ENCODE peak calls at places on chromosomes 3 and 15, in four cellular contexts. K is tibial nerve, P is epithelial cell of proximal tubule, M is left ventricle myocardium inferior. R is an unnamed sample.

GRCh38 chr15:76162784-76163428 is 103.1 kb downstream of the TMEM266 start:
- DNase-seq in P (no peak), M (no peak), K (no peak), R (no peak)

GRCh38 chr3:181417748-181418147 is 294.0 kb upstream of the SOX2 start:
- DNase-seq in K (no peak), P (no peak), M (no peak), R (no peak)

GRCh38 chr3:69323941-69324340 is 61.9 kb downstream of the FRMD4B start:
- DNase-seq in M (no peak), P (no peak), K (no peak), R (no peak)

GRCh38 chr3:184236033-184236410 is 6.6 kb downstream of the VWA5B2 start:
- DNase-seq in M (no peak), P (no peak), K (no peak), R (no peak)

GRCh38 chr15:58043192-58043903 is 22.2 kb downstream of the ALDH1A2 start:
- DNase-seq in K (peak; percentile 22), M (peak; percentile 33), P (no peak), R (peak; percentile 65)

GRCh38 chr3:156033428-156033827 is 87.0 kb upstream of the KCNAB1 start:
- DNase-seq in K (no peak), M (no peak), P (no peak), R (no peak)

GRCh38 chr3:179037361-179037760 is 34.2 kb downstream of the ZMAT3 start:
- DNase-seq in K (peak; percentile 15), P (peak; percentile 38), M (peak; percentile 48), R (peak; percentile 29)

GRCh38 chr3:28050895-28051294 is 190.5 kb upstream of the CMC1 start:
- DNase-seq in P (peak; percentile 66), M (no peak), K (no peak), R (no peak)

GRCh38 chr3:13077431-13078157 is 4.4 kb upstream of the IQSEC1 start:
- DNase-seq in P (no peak), K (no peak), M (peak; percentile 78), R (peak; percentile 94)

GRCh38 chr15:99682455-99682854 is 50.8 kb downstream of the LYSMD4 start:
- DNase-seq in P (peak; percentile 83), M (no peak), K (no peak), R (no peak)

GRCh38 chr3:126258670-126259069 is 78.3 kb upstream of the ALDH1L1 start:
- DNase-seq in M (no peak), P (no peak), K (no peak), R (no peak)

GRCh38 chr3:86563358-86563970 is 427.5 kb downstream of the VGLL3 start:
- DNase-seq in K (no peak), M (no peak), P (no peak), R (no peak)

GRCh38 chr3:66486646-66487045 is 14.2 kb downstream of the LRIG1 start:
- DNase-seq in M (no peak), K (no peak), P (no peak), R (no peak)

GRCh38 chr3:60580826-60581225 is 670.4 kb downstream of the FHIT start:
- DNase-seq in M (no peak), P (no peak), K (no peak), R (no peak)

GRCh38 chr3:97793415-97794019 is 28.3 kb upstream of the CRYBG3 start:
- DNase-seq in M (no peak), P (peak; percentile 15), K (no peak), R (no peak)

GRCh38 chr3:89584398-89584797 is 477.0 kb downstream of the EPHA3 start:
- DNase-seq in P (no peak), M (no peak), K (no peak), R (no peak)

GRCh38 chr3:10775828-10776227 is 40.2 kb upstream of the SLC6A11 start:
- DNase-seq in M (no peak), K (no peak), P (no peak), R (no peak)

GRCh38 chr15:40032125-40032839 is 6.7 kb downstream of the SRP14 start:
- DNase-seq in P (no peak), K (no peak), M (no peak), R (no peak)

GRCh38 chr3:65884072-65884471 is 154.6 kb downstream of the MAGI1 start:
- DNase-seq in K (no peak), P (no peak), M (no peak), R (no peak)

GRCh38 chr3:176941674-176942073 is 255.6 kb downstream of the TBL1XR1 start:
- DNase-seq in K (no peak), P (no peak), M (no peak), R (no peak)

GRCh38 chr3:4478226-4478625 is 11.2 kb upstream of the SUMF1 start:
- DNase-seq in K (no peak), P (no peak), M (no peak), R (no peak)

GRCh38 chr15:78768096-78768495 is 43.2 kb downstream of the ADAMTS7 start:
- DNase-seq in M (no peak), K (no peak), P (no peak), R (no peak)

GRCh38 chr3:126307591-126308393 is 49.4 kb downstream of the KLF15 start:
- DNase-seq in P (no peak), K (no peak), M (no peak), R (peak; percentile 10)

GRCh38 chr3:177831361-177831760 is 634.1 kb upstream of the TBL1XR1 start:
- DNase-seq in P (no peak), K (no peak), M (no peak), R (no peak)

GRCh38 chr15:44261007-44261706 is 27.4 kb upstream of the GOLM2 start:
- DNase-seq in M (no peak), P (no peak), K (no peak), R (no peak)

GRCh38 chr3:158102660-158103085 is 3.5 kb downstream of the SHOX2 start:
- DNase-seq in P (no peak), M (no peak), K (no peak), R (no peak)

GRCh38 chr3:193822492-193823220 is 229.6 kb downstream of the OPA1 start:
- DNase-seq in M (no peak), P (no peak), K (no peak), R (no peak)

GRCh38 chr3:189820365-189820720 is 189.2 kb downstream of the TP63 start:
- DNase-seq in P (no peak), M (no peak), K (no peak), R (no peak)

GRCh38 chr3:66816110-66816761 is 181.9 kb upstream of the KBTBD8 start:
- DNase-seq in P (no peak), K (no peak), M (no peak), R (no peak)

GRCh38 chr3:16883057-16883725 is 1.6 kb upstream of the PLCL2 start:
- DNase-seq in K (no peak), P (no peak), M (no peak), R (no peak)

GRCh38 chr15:80777137-80777536 is 2.0 kb upstream of the CEMIP start:
- DNase-seq in P (no peak), K (no peak), M (no peak), R (peak; percentile 65)

GRCh38 chr3:17759901-17760300 is 17.5 kb upstream of the TBC1D5 start:
- DNase-seq in P (no peak), M (no peak), K (no peak), R (no peak)

GRCh38 chr3:77380141-77380540 is 340.2 kb downstream of the ROBO2 start:
- DNase-seq in M (no peak), K (no peak), P (no peak), R (no peak)

GRCh38 chr3:171101982-171102610 is 75.6 kb upstream of the SLC2A2 start:
- DNase-seq in P (no peak), M (no peak), K (no peak), R (no peak)

GRCh38 chr15:35751421-35752133 is 205.6 kb upstream of the DPH6 start:
- DNase-seq in M (peak; percentile 40), K (peak; percentile 56), P (no peak), R (peak; percentile 67)

GRCh38 chr3:177944228-177944661 is 592.0 kb upstream of the KCNMB2 start:
- DNase-seq in K (no peak), P (no peak), M (no peak), R (no peak)

GRCh38 chr15:70053703-70054229 is 44.0 kb downstream of the TLE3 start:
- DNase-seq in K (no peak), P (no peak), M (no peak), R (peak; percentile 19)

GRCh38 chr15:70054366-70054765 is 43.4 kb downstream of the TLE3 start:
- DNase-seq in M (no peak), P (no peak), K (no peak), R (peak; percentile 51)

GRCh38 chr15:70056091-70056680 is 41.5 kb downstream of the TLE3 start:
- DNase-seq in M (no peak), K (no peak), P (no peak), R (peak; percentile 59)

GRCh38 chr15:70054884-70055387 is 42.8 kb downstream of the TLE3 start:
- DNase-seq in P (no peak), M (no peak), K (no peak), R (peak; percentile 15)

GRCh38 chr15:70055601-70056051 is 42.1 kb downstream of the TLE3 start:
- DNase-seq in M (no peak), P (no peak), K (no peak), R (peak; percentile 5)
- TF ChIP-seq CTCF in M (no peak), P (no peak), K (no peak), R (no peak)

DNA sequence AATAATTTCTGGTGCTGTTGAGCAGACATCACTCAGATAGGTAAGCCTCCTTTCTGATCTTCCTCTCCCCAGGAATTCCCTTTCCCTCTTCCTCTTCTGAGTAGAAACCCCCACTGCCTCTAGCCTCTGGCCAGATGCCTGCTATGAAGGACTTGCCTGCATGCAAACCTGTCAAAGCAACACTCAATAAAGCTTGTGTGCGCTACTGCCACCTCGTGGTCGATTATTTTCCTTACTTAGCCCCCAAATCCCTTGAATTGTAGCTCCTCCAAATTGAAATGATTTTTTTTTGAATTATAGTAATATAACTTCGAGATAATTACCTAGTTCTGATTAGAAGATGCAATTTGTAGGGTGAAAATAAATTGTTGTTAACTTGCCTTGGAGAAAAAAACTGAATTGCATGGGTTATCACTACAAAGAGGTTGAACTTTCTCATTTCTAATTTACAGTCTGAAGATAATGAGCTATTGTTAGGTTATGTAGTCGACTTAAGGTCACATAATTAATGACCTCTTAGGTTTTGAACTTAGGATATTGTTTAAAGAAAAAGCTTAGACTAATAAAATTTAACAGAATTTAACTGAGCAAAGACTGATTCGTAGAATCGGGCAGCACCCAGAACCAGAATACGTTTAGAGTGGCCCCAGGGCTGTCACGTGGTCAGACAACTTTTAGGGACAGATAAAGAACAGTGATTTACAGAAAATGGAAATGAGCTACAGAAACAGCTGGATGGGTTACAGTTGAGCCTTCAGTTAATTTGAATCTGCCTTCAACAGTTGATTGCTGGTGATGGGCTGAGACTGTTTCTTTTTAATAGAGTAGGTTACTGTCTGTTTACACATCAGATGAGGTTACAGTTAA is 269.3 kb downstream of the ARPP21 start:
- DNase-seq in M (peak; percentile 27), P (no peak), K (peak; percentile 34), R (peak; percentile 66)
- TF ChIP-seq CTCF in M (peak; percentile 81), P (peak; percentile 88), K (peak; percentile 54), R (peak; percentile 50)

GRCh38 chr15:64089553-64090280 is 3.9 kb downstream of the CIAO2A start:
- DNase-seq in P (no peak), M (no peak), K (no peak), R (no peak)

GRCh38 chr15:64093627-64094417 is at the start of gene CIAO2A:
- DNase-seq in P (peak; percentile 98), K (peak; percentile 87), M (peak; percentile 92), R (peak; percentile 96)

GRCh38 chr15:64090527-64090926 is 3.1 kb downstream of the CIAO2A start:
- DNase-seq in K (no peak), P (no peak), M (no peak), R (no peak)

GRCh38 chr15:64092864-64093626 is 593 bp downstream of the CIAO2A start:
- DNase-seq in M (peak; percentile 46), P (no peak), K (no peak), R (no peak)

GRCh38 chr15:64092075-64092820 is 1.4 kb downstream of the CIAO2A start:
- DNase-seq in P (no peak), K (no peak), M (no peak), R (no peak)
- TF ChIP-seq CTCF in P (peak; percentile 17), K (no peak), M (no peak), R (no peak)

GRCh38 chr3:36905545-36905944 is 39.3 kb downstream of the TRANK1 start:
- DNase-seq in K (no peak), M (no peak), P (no peak), R (no peak)
- TF ChIP-seq CTCF in K (no peak), M (no peak), P (no peak), R (no peak)